ENCODE peak calls at places on chromosome X, in five cellular contexts. One of them, this sample, is unnamed.

GRCh38 chrX:145821291-145821897 is 3.8 kb downstream of the SLITRK2 start:
- DNase-seq in endothelial cell of umbilical vein: no peak
- DNase-seq in Peyer's patch: no peak
- DNase-seq in uterus: no peak
- DNase-seq in upper lobe of left lung: peak
- DNase-seq in this sample: no peak

GRCh38 chrX:70219938-70220764 is 14.3 kb upstream of the AWAT1 start:
- DNase-seq in uterus: no peak
- DNase-seq in endothelial cell of umbilical vein: peak
- DNase-seq in Peyer's patch: no peak
- DNase-seq in upper lobe of left lung: no peak
- DNase-seq in this sample: peak

GRCh38 chrX:109389917-109390316 is 92.0 kb downstream of the GUCY2F start:
- DNase-seq in endothelial cell of umbilical vein: no peak
- DNase-seq in upper lobe of left lung: no peak
- DNase-seq in uterus: no peak
- DNase-seq in Peyer's patch: no peak
- DNase-seq in this sample: no peak

GRCh38 chrX:141176586-141177451 is at the start of gene LDOC1:
- DNase-seq in uterus: peak
- DNase-seq in endothelial cell of umbilical vein: peak
- DNase-seq in upper lobe of left lung: peak
- DNase-seq in Peyer's patch: peak
- DNase-seq in this sample: peak

GRCh38 chrX:130340271-130340670 is 552 bp downstream of the SLC25A14 start:
- DNase-seq in endothelial cell of umbilical vein: peak
- DNase-seq in Peyer's patch: no peak
- DNase-seq in upper lobe of left lung: no peak
- DNase-seq in uterus: no peak
- DNase-seq in this sample: no peak

GRCh38 chrX:18793601-18794089 is 86.2 kb downstream of the PPEF1 start:
- DNase-seq in endothelial cell of umbilical vein: peak
- DNase-seq in uterus: no peak
- DNase-seq in upper lobe of left lung: no peak
- DNase-seq in Peyer's patch: no peak
- DNase-seq in this sample: no peak

GRCh38 chrX:72247206-72247944 is 8.5 kb upstream of the ERCC6L start:
- DNase-seq in Peyer's patch: no peak
- DNase-seq in upper lobe of left lung: no peak
- DNase-seq in uterus: peak
- DNase-seq in endothelial cell of umbilical vein: peak
- DNase-seq in this sample: no peak

GRCh38 chrX:71163010-71163409 is 18.4 kb downstream of the NLGN3 start:
- DNase-seq in Peyer's patch: no peak
- DNase-seq in uterus: no peak
- DNase-seq in endothelial cell of umbilical vein: no peak
- DNase-seq in upper lobe of left lung: no peak
- DNase-seq in this sample: no peak

GRCh38 chrX:100512471-100512870 is 72.3 kb upstream of the TNMD start:
- DNase-seq in uterus: no peak
- DNase-seq in Peyer's patch: no peak
- DNase-seq in upper lobe of left lung: no peak
- DNase-seq in endothelial cell of umbilical vein: peak
- DNase-seq in this sample: no peak

GRCh38 chrX:97309717-97310116 is 426.0 kb downstream of the RPA4 start:
- DNase-seq in upper lobe of left lung: no peak
- DNase-seq in uterus: no peak
- DNase-seq in endothelial cell of umbilical vein: no peak
- DNase-seq in Peyer's patch: no peak
- DNase-seq in this sample: no peak
- TF ChIP-seq CTCF in upper lobe of left lung: no peak
- TF ChIP-seq CTCF in uterus: no peak
- TF ChIP-seq CTCF in endothelial cell of umbilical vein: no peak
- TF ChIP-seq CTCF in Peyer's patch: no peak
- TF ChIP-seq CTCF in this sample: no peak

DNA sequence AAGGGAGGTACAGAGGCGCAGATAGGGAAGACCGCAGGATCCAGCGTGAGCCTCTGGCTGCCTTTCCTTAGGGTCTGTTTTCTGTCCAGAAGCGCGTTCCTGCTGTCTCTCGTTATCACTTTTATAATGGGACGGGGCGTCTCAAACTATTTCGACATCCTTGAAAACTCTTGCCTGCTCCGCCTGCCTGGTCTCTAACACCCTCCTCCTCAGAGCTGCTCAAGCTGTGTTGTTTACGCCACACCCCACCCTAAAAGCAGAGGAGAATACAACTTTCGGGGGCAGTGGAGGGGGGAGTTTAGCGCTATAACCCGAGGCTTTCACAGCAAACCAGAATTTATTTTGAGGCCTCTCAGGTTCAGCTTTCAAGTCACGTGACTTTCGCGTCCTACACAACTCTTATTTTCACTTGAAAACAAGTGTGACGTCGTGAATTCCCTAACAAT is 646 bp upstream of the FAM3A start:
- DNase-seq in Peyer's patch: no peak
- DNase-seq in endothelial cell of umbilical vein: peak
- DNase-seq in uterus: peak
- DNase-seq in upper lobe of left lung: no peak
- DNase-seq in this sample: peak
- TF ChIP-seq POLR2A in Peyer's patch: no peak
- TF ChIP-seq POLR2A in endothelial cell of umbilical vein: no peak
- TF ChIP-seq POLR2A in uterus: no peak
- TF ChIP-seq POLR2A in upper lobe of left lung: no peak
- TF ChIP-seq POLR2A in this sample: no peak

GRCh38 chrX:98379134-98379533 is 1495.4 kb downstream of the RPA4 start:
- DNase-seq in upper lobe of left lung: no peak
- DNase-seq in uterus: no peak
- DNase-seq in endothelial cell of umbilical vein: no peak
- DNase-seq in Peyer's patch: no peak
- DNase-seq in this sample: no peak
- H3K4me3 ChIP-seq in upper lobe of left lung: no peak
- H3K4me3 ChIP-seq in uterus: no peak
- H3K4me3 ChIP-seq in endothelial cell of umbilical vein: no peak
- H3K4me3 ChIP-seq in Peyer's patch: no peak
- H3K4me3 ChIP-seq in this sample: no peak

GRCh38 chrX:118540342-118540741 is 44.7 kb downstream of the DOCK11 start:
- DNase-seq in uterus: no peak
- DNase-seq in Peyer's patch: no peak
- DNase-seq in upper lobe of left lung: no peak
- DNase-seq in endothelial cell of umbilical vein: no peak
- DNase-seq in this sample: no peak

GRCh38 chrX:118536204-118536603 is 40.6 kb downstream of the DOCK11 start:
- DNase-seq in endothelial cell of umbilical vein: no peak
- DNase-seq in upper lobe of left lung: no peak
- DNase-seq in uterus: no peak
- DNase-seq in Peyer's patch: no peak
- DNase-seq in this sample: no peak

GRCh38 chrX:118534716-118535493 is 39.3 kb downstream of the DOCK11 start:
- DNase-seq in uterus: no peak
- DNase-seq in upper lobe of left lung: no peak
- DNase-seq in Peyer's patch: no peak
- DNase-seq in endothelial cell of umbilical vein: no peak
- DNase-seq in this sample: no peak

GRCh38 chrX:118541482-118541881 is 45.9 kb downstream of the DOCK11 start:
- DNase-seq in uterus: no peak
- DNase-seq in upper lobe of left lung: no peak
- DNase-seq in Peyer's patch: no peak
- DNase-seq in endothelial cell of umbilical vein: no peak
- DNase-seq in this sample: no peak

GRCh38 chrX:118536687-118537461 is 41.3 kb downstream of the DOCK11 start:
- DNase-seq in endothelial cell of umbilical vein: peak
- DNase-seq in upper lobe of left lung: no peak
- DNase-seq in Peyer's patch: peak
- DNase-seq in uterus: no peak
- DNase-seq in this sample: no peak
- TF ChIP-seq CTCF in endothelial cell of umbilical vein: peak
- TF ChIP-seq CTCF in upper lobe of left lung: peak
- TF ChIP-seq CTCF in Peyer's patch: peak
- TF ChIP-seq CTCF in uterus: peak
- TF ChIP-seq CTCF in this sample: no peak

DNA sequence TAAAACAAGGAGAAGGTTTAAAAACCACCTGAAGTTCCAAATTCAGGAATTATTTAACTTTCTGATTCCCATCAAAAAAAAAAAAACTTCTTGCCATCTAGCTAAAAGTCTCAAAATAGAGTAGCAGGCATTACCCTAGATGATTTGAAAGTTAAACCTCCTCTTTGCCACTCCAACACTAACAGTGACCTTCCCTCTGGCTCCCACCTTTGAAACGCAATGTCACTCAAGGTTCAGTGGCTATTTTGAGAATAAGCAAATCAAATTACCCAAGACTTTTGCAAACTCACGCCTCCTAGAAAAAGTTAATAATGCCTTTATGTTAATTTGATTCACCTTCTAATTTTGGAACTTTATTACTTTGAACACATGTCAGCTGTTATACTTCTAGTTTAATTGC is 103.2 kb downstream of the ARHGAP6 start:
- DNase-seq in endothelial cell of umbilical vein: no peak
- DNase-seq in upper lobe of left lung: no peak
- DNase-seq in uterus: no peak
- DNase-seq in Peyer's patch: no peak
- DNase-seq in this sample: no peak
- TF ChIP-seq POLR2A in endothelial cell of umbilical vein: no peak
- TF ChIP-seq POLR2A in upper lobe of left lung: no peak
- TF ChIP-seq POLR2A in uterus: no peak
- TF ChIP-seq POLR2A in Peyer's patch: no peak
- TF ChIP-seq POLR2A in this sample: no peak

GRCh38 chrX:19862634-19863236 is 24.7 kb downstream of the SH3KBP1 start:
- DNase-seq in endothelial cell of umbilical vein: no peak
- DNase-seq in Peyer's patch: no peak
- DNase-seq in uterus: no peak
- DNase-seq in upper lobe of left lung: no peak
- DNase-seq in this sample: no peak

GRCh38 chrX:19865567-19866363 is 21.6 kb downstream of the SH3KBP1 start:
- DNase-seq in endothelial cell of umbilical vein: no peak
- DNase-seq in upper lobe of left lung: no peak
- DNase-seq in uterus: no peak
- DNase-seq in Peyer's patch: peak
- DNase-seq in this sample: no peak

GRCh38 chrX:19860571-19860970 is 26.8 kb downstream of the SH3KBP1 start:
- DNase-seq in upper lobe of left lung: no peak
- DNase-seq in endothelial cell of umbilical vein: no peak
- DNase-seq in Peyer's patch: no peak
- DNase-seq in uterus: no peak
- DNase-seq in this sample: no peak

GRCh38 chrX:19864736-19865135 is 22.7 kb downstream of the SH3KBP1 start:
- DNase-seq in uterus: no peak
- DNase-seq in upper lobe of left lung: no peak
- DNase-seq in Peyer's patch: peak
- DNase-seq in endothelial cell of umbilical vein: no peak
- DNase-seq in this sample: no peak

DNA sequence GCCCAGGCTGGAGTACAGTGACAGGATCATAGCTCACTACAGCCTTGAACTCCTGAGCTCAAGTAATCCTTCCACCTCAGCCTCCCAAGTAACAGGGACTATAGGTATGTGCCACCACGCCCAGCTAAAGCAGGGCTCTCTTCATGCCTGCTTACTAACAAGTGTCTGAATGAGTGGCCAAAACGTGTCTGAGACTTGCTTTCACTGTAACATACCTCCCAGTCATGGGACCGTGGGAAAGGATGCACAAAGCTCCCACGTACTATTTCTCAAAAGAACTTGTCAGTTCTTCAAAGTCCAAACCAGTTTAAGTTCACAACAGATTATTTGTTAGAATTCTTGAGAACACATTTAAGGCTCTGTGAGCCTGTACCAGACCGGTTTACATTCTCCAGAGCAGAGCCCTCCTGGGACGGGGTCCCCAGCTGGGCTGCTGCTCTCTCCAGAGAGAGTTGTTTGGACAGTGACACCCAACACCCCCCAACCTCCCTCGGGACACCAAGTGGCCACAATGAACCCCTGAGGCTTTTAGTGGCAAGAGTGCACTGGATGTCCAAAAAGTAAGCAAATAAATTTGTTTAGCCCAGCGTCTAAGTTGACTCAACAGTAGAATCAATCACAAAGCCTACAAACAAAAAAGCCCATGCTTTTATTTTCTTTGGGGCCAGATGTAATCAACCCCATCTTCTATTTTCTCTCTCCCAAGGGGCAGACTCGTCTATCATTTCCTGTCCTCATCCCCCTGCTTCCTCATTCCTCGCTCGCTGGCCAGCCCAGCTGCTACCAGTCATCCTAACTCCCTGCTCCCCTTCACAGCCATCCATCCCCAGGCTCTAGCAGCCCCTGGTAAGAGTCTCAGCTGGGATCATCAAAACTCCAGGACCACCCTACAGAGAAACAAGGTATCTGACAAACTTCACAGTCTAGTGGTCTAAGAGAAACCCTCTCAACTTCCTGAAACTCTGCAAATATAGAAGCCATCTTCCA is 23.9 kb downstream of the SH3KBP1 start:
- DNase-seq in uterus: no peak
- DNase-seq in endothelial cell of umbilical vein: no peak
- DNase-seq in Peyer's patch: peak
- DNase-seq in upper lobe of left lung: no peak
- DNase-seq in this sample: no peak
- H3K4me3 ChIP-seq in uterus: no peak
- H3K4me3 ChIP-seq in endothelial cell of umbilical vein: no peak
- H3K4me3 ChIP-seq in Peyer's patch: peak
- H3K4me3 ChIP-seq in upper lobe of left lung: no peak
- H3K4me3 ChIP-seq in this sample: no peak

GRCh38 chrX:132592880-132593279 is 104.0 kb upstream of the MBNL3 start:
- DNase-seq in Peyer's patch: no peak
- DNase-seq in uterus: peak
- DNase-seq in endothelial cell of umbilical vein: peak
- DNase-seq in upper lobe of left lung: no peak
- DNase-seq in this sample: no peak
- TF ChIP-seq CTCF in Peyer's patch: peak
- TF ChIP-seq CTCF in uterus: no peak
- TF ChIP-seq CTCF in endothelial cell of umbilical vein: peak
- TF ChIP-seq CTCF in upper lobe of left lung: no peak
- TF ChIP-seq CTCF in this sample: no peak

GRCh38 chrX:136497556-136498048 is at the start of gene HTATSF1:
- DNase-seq in endothelial cell of umbilical vein: peak
- DNase-seq in Peyer's patch: no peak
- DNase-seq in uterus: no peak
- DNase-seq in upper lobe of left lung: peak
- DNase-seq in this sample: no peak
- TF ChIP-seq POLR2A in endothelial cell of umbilical vein: no peak
- TF ChIP-seq POLR2A in Peyer's patch: no peak
- TF ChIP-seq POLR2A in uterus: no peak
- TF ChIP-seq POLR2A in upper lobe of left lung: no peak
- TF ChIP-seq POLR2A in this sample: no peak

DNA sequence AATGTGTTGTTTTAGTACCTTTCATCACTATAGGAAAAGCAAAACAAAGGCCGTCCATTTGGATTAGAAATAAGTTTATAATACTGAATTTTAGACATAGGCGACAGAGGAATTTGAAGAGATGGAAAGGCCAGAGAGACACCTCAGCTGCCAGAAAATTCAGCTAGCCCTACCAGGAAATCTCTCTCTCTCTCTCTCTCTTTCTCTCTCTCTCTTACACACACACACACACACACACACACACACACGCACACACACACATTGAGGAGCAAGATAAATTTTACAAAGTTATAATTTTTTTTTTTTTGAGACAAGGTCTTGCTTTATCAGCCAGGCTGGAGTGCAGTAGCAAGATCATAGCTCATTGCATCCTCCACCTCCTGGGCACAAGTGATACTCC is 1.4 kb downstream of the XK start:
- DNase-seq in endothelial cell of umbilical vein: no peak
- DNase-seq in Peyer's patch: no peak
- DNase-seq in upper lobe of left lung: no peak
- DNase-seq in uterus: no peak
- DNase-seq in this sample: no peak
- H3K4me3 ChIP-seq in endothelial cell of umbilical vein: no peak
- H3K4me3 ChIP-seq in Peyer's patch: no peak
- H3K4me3 ChIP-seq in upper lobe of left lung: no peak
- H3K4me3 ChIP-seq in uterus: no peak
- H3K4me3 ChIP-seq in this sample: no peak

This sample was measured in ovary.